ENCODE peak calls at places on chromosomes 4 and X, in eight cellular contexts. O is psoas muscle; E is ovary; T is fibroblast of lung; U is naive thymus-derived CD4-positive, alpha-beta T cell; H is BE2C; Q is H9; J is neuronal stem cell. X is an unnamed sample. For H3K9me3, the result is how much of the 10 kb centered on the place peaks cover.

GRCh38 chr4:15913631-15913970 is 24.9 kb downstream of the FGFBP1 start:
- DNase-seq in E (no peak), O (no peak), H (no peak), J (no peak), U (no peak), T (peak), Q (no peak), X (no peak)

GRCh38 chr4:11420327-11420726 is 8.4 kb downstream of the HS3ST1 start:
- DNase-seq in T (no peak), U (no peak), Q (no peak), E (no peak), H (no peak), O (no peak), J (no peak), X (no peak)

GRCh38 chrX:33434256-33435092 is 223.1 kb upstream of the DMD start:
- DNase-seq in J (peak), T (peak), Q (peak), H (peak), U (no peak), O (peak), E (peak), X (no peak)

GRCh38 chrX:56812515-56813105 is 83.6 kb downstream of the NBDY start:
- DNase-seq in J (no peak), T (peak), Q (no peak), H (no peak), U (peak), O (no peak), E (no peak), X (no peak)

GRCh38 chrX:8984231-8984630 is 49.7 kb downstream of the FAM9B start:
- DNase-seq in J (no peak), E (no peak), Q (no peak), T (no peak), U (no peak), O (no peak), H (no peak), X (no peak)

GRCh38 chr4:94814237-94814636 is 56.5 kb downstream of the BMPR1B start:
- DNase-seq in U (no peak), J (no peak), E (no peak), T (peak), Q (no peak), H (no peak), O (no peak), X (no peak)

GRCh38 chr4:30208731-30209435 is 511.3 kb upstream of the PCDH7 start:
- DNase-seq in O (no peak), E (no peak), U (no peak), Q (no peak), J (no peak), T (peak), H (no peak), X (no peak)

GRCh38 chrX:119041175-119041574 is 31.6 kb upstream of the CT47C1 start:
- DNase-seq in O (peak), U (no peak), E (peak), H (peak), J (no peak), T (peak), Q (no peak), X (no peak)

GRCh38 chr4:119132306-119132705 is 3.3 kb upstream of the MYOZ2 start:
- DNase-seq in O (no peak), E (no peak), Q (no peak), H (no peak), U (no peak), J (no peak), T (no peak), X (no peak)

GRCh38 chr4:25861951-25862410 is 807 bp downstream of the SEL1L3 start:
- DNase-seq in T (peak), H (no peak), Q (peak), U (no peak), J (no peak), O (no peak), E (no peak), X (no peak)

GRCh38 chrX:87327267-87327666 is 190.3 kb upstream of the KLHL4 start:
- DNase-seq in U (no peak), H (no peak), J (no peak), O (no peak), T (no peak), Q (no peak), E (no peak), X (no peak)

GRCh38 chr4:271492-272103 is 33.7 kb downstream of the ZNF732 start:
- DNase-seq in T (no peak), U (no peak), Q (no peak), E (no peak), J (no peak), H (no peak), O (no peak), X (no peak)

DNA sequence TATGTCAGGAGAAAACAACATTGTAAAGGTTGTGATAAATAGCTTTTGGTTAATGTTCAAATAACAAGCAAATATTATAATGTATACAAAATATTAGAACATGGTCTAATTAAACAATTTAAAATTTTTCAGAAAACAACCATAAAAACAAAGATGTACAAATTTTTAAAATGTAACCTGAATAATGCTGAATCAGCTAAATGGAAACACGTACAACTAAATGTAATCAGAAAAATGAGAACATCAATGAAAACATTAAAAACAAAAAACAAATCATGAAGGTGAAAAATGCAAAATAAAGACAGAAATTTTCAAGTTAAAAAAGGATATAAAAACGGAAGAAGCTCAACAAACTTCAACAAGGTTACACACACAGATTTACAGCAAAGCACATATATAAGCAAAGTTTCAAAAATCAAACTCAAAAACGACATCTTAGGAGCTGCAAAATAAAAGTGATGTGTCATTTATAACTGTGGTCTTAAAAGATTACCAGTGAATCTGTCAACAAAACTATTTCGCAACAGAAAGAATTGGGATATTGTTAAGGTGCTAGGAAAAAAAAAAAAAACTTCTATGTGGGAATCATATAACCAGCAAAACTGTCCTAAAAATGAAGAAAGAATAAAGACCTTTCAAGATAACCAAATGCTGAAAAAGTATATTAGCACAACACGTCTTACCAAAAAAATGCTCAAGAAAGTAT is 31.8 kb downstream of the ZNF732 start:
- DNase-seq in J (no peak), T (no peak), Q (no peak), H (no peak), U (no peak), E (no peak), O (no peak), X (no peak)
- H3K9me3 ChIP-seq in J (under half), T (under half), Q (under half), H (under half), U (half or more), E (under half), O (half or more), X (under half)

DNA sequence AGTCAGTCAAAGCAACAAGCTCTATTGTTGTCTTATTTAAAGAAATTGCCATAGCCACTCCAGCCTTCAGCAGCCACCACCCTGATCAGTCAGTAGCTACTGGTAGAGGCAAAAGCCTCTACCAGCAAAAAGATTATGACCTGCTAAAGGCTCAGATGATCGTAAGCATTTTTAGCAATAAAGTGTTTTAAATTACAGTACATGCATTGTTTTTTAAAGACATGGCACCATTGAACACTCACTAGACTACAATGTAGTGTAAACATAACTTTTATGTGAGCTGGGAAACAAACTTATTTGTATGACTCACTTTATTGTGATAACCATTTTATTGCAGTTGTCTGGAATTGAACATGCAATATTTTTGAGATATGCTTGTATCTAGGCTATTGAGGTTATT is 32.3 kb upstream of the DYNLT3 start:
- DNase-seq in T (no peak), O (no peak), U (no peak), H (no peak), Q (no peak), J (no peak), E (no peak), X (no peak)
- H3K9me3 ChIP-seq in T (under half), O (under half), U (under half), H (under half), Q (under half), J (under half), E (under half), X (under half)

GRCh38 chrX:7330551-7330950 is 182.6 kb upstream of the PUDP start:
- DNase-seq in J (no peak), E (no peak), H (no peak), Q (no peak), T (peak), O (no peak), U (no peak), X (no peak)
- H3K9me3 ChIP-seq in J (under half), E (under half), H (under half), Q (under half), T (under half), O (under half), U (under half), X (under half)

DNA sequence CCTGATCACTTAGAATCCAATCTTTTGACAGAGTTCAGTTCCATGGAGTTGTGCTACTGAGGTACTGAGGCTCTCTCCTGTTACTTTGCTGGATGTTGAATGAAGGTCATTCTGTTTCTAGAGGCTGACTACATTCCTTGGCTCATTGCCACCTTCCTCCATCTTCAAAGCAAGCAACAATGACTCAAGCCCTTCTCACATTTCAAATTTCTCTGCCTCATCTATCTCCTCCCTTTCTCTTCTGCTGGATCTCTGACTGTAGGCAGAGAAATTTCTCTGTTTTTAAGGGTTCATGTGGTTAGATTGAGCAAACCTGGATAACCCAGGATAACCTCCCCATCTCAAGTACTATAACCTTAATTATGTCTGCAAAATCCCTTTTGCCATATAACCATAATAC is 775.4 kb downstream of the STPG2 start:
- DNase-seq in Q (no peak), E (no peak), U (no peak), J (no peak), O (no peak), T (no peak), H (peak), X (no peak)
- H3K9me3 ChIP-seq in Q (under half), E (under half), U (under half), J (under half), O (under half), T (under half), H (under half), X (under half)

DNA sequence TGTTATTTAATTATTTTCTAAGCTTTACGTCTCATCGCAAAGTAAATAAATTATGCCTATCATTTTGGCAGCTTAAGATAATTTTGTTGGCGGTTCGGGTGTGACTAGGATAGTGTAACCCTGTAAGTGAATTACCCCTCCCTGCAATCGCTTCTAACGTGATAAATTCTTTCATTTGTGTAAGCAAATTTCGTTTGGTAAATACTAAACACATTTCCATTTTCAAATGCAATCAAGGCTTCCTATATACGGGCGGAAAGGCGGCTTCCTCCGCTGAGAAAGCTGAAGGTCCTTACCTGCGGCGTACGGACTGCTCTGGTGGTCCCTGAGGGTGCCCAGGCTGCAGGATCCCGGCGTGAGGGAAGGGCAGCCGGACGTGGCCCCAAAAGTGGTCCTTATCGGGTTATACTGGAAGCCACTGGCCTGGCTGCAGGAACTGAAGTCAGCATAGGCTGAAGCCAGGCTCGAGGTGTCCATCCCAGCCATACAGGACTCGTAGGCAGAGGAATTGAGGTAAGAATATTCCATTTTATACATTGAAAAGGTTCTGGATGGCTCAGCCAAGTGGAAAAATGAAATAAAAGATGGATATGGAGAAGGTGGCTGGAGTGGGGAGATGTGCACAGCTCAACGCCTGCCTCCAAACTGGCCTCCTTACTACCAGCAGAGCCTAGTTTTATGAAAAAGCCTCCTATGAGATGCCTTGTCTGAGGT is at the start of gene PHOX2B:
- DNase-seq in J (peak), T (no peak), E (no peak), H (peak), O (no peak), U (no peak), Q (peak), X (no peak)
- H3K9me3 ChIP-seq in J (under half), T (under half), E (under half), H (under half), O (under half), U (under half), Q (under half), X (under half)

GRCh38 chr4:47326067-47326466 is 137.4 kb downstream of the COMMD8 start:
- DNase-seq in J (no peak), T (no peak), U (no peak), E (no peak), O (no peak), H (no peak), Q (no peak), X (no peak)
- H3K9me3 ChIP-seq in J (under half), T (under half), U (under half), E (under half), O (under half), H (under half), Q (under half), X (under half)

GRCh38 chrX:78429172-78429571 is 101.8 kb upstream of the CYSLTR1 start:
- DNase-seq in Q (no peak), H (no peak), O (no peak), J (no peak), E (no peak), T (no peak), U (no peak), X (no peak)
- H3K9me3 ChIP-seq in Q (under half), H (under half), O (under half), J (under half), E (under half), T (under half), U (under half), X (under half)